ENCODE peak calls at places on chromosomes 3 and 15, in ten cellular contexts. Q is astrocyte, B is A549, I is uterus, Z is kidney, A is fibroblast of lung, H is breast epithelium, W is BE2C, J is iPS DF 6.9, X is right atrium auricular region. M is an unnamed sample. For H3K4me1, the result is how much of the 10 kb centered on the place peaks cover.

GRCh38 chr15:80873568-80873967 is 94.4 kb downstream of the CEMIP start:
- DNase-seq in X (no peak), I (no peak), Z (no peak), Q (no peak), A (no peak), W (no peak), H (no peak), J (no peak), B (no peak), M (no peak)

GRCh38 chr15:31489801-31490646 is 163.4 kb downstream of the KLF13 start:
- DNase-seq in B (peak), J (no peak), W (peak), A (peak), I (no peak), H (no peak), Q (peak), Z (peak), X (peak), M (no peak)

GRCh38 chr3:138082992-138083386 is 32.4 kb downstream of the DZIP1L start:
- DNase-seq in I (no peak), X (no peak), A (no peak), Z (no peak), Q (peak), W (no peak), H (no peak), B (no peak), J (no peak), M (no peak)

GRCh38 chr3:79367803-79368202 is 400.0 kb downstream of the ROBO1 start:
- DNase-seq in Z (no peak), A (no peak), X (no peak), W (no peak), I (no peak), J (no peak), B (no peak), H (no peak), Q (no peak), M (no peak)

GRCh38 chr3:56800373-56801150 is 1.2 kb downstream of the ARHGEF3 start:
- DNase-seq in X (no peak), Q (peak), A (no peak), B (no peak), J (no peak), W (no peak), H (no peak), Z (peak), I (no peak), M (no peak)

GRCh38 chr3:161454615-161455014 is 42.0 kb upstream of the OTOL1 start:
- DNase-seq in Q (no peak), J (no peak), H (no peak), Z (no peak), B (no peak), W (no peak), I (no peak), X (no peak), A (no peak), M (no peak)

GRCh38 chr3:73148653-73149052 is 87.2 kb downstream of the EBLN2 start:
- DNase-seq in Q (no peak), X (no peak), A (no peak), B (peak), W (no peak), Z (no peak), J (no peak), I (no peak), H (no peak), M (no peak)

GRCh38 chr3:46110701-46111493 is 83.6 kb upstream of the XCR1 start:
- DNase-seq in I (no peak), J (no peak), B (peak), Z (no peak), X (peak), A (peak), W (peak), H (peak), Q (peak), M (no peak)

GRCh38 chr3:108234387-108234957 is 12.2 kb upstream of the IFT57 start:
- DNase-seq in J (no peak), B (no peak), W (peak), Z (no peak), X (no peak), A (no peak), H (no peak), Q (no peak), I (no peak), M (no peak)

GRCh38 chr15:69983696-69984265 is 113.9 kb downstream of the TLE3 start:
- DNase-seq in X (no peak), Z (no peak), H (no peak), W (no peak), Q (peak), I (no peak), J (no peak), A (no peak), B (peak), M (no peak)

GRCh38 chr3:111926266-111926676 is 52.6 kb upstream of the ABHD10 start:
- DNase-seq in H (no peak), X (no peak), W (no peak), A (no peak), Z (no peak), J (no peak), I (no peak), Q (no peak), B (no peak), M (no peak)

GRCh38 chr3:67946446-67946845 is 292.0 kb upstream of the SUCLG2 start:
- DNase-seq in J (no peak), X (no peak), A (no peak), H (no peak), Z (no peak), B (no peak), I (no peak), W (no peak), Q (peak), M (no peak)

GRCh38 chr3:78201066-78201465 is 1161.2 kb downstream of the ROBO2 start:
- DNase-seq in W (no peak), A (peak), Q (no peak), X (no peak), J (no peak), I (no peak), B (no peak), Z (no peak), H (no peak), M (no peak)

GRCh38 chr3:49416867-49417266 is 4.6 kb downstream of the TCTA start:
- DNase-seq in Q (no peak), B (no peak), A (no peak), H (no peak), I (no peak), J (no peak), Z (no peak), X (no peak), W (no peak), M (no peak)

GRCh38 chr3:49414753-49415152 is 2.5 kb downstream of the TCTA start:
- DNase-seq in Q (no peak), A (no peak), I (no peak), Z (no peak), H (no peak), X (no peak), B (no peak), J (no peak), W (no peak), M (no peak)

GRCh38 chr3:49413338-49413734 is 1.1 kb downstream of the TCTA start:
- DNase-seq in W (no peak), H (no peak), B (no peak), J (no peak), Q (no peak), X (no peak), A (no peak), Z (no peak), I (no peak), M (no peak)

GRCh38 chr3:49417516-49418120 is 4.7 kb downstream of the AMT start:
- DNase-seq in H (no peak), Q (no peak), A (no peak), B (no peak), Z (no peak), W (no peak), X (no peak), J (no peak), I (no peak), M (no peak)

GRCh38 chr3:49415931-49416601 is 3.8 kb downstream of the TCTA start:
- DNase-seq in X (no peak), Z (peak), A (no peak), B (no peak), W (no peak), H (no peak), J (no peak), Q (no peak), I (no peak), M (no peak)
- H3K4me1 ChIP-seq in X (under half), Z (under half), A (under half), B (under half), W (under half), H (under half), J (under half), Q (under half), I (under half), M (under half)

GRCh38 chr15:60364306-60364924 is 33.4 kb downstream of the ANXA2 start:
- DNase-seq in J (no peak), X (no peak), I (no peak), B (peak), H (no peak), W (no peak), Z (no peak), A (no peak), Q (no peak), M (no peak)

GRCh38 chr15:60363903-60364302 is 33.9 kb downstream of the ANXA2 start:
- DNase-seq in I (no peak), J (no peak), X (no peak), B (no peak), Q (no peak), H (no peak), Z (no peak), A (no peak), W (no peak), M (no peak)

GRCh38 chr15:60358935-60359672 is 38.7 kb downstream of the ANXA2 start:
- DNase-seq in I (no peak), B (peak), J (no peak), Q (peak), A (peak), Z (no peak), X (no peak), W (peak), H (no peak), M (no peak)

GRCh38 chr15:60362318-60363023 is 35.3 kb downstream of the ANXA2 start:
- DNase-seq in I (no peak), Z (no peak), Q (peak), X (no peak), J (no peak), W (no peak), B (peak), H (no peak), A (peak), M (no peak)

DNA sequence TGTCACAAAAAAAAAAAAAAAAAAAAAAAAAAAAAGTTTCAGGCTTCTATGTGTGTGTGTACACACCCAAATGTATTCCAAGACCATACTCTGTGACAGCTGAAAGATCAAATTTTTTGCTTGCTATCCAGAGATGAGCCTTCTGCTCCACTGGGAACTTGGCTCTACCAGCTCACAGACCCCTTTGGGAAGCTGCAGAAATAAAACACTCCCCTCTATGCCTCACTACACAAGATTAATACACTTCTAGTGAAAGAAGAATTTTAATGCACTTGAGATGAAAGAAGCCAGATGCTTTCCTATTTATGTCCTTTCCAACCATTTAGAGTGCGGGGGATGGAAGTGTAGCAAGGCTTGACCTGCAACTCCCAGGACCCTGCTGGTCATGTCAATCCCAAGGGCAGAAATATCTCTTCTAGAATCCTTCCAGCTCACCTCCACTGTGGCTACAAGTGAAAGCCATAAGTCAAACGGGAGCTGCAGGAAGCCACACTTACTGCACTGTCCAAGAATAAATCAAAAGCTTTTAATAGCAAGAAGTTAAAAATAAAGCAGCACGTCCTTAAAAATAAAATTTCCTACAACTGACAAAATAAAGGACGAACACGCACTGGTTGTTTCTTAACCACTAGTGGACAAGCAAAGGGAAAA is 34.6 kb downstream of the ANXA2 start:
- DNase-seq in Z (no peak), W (peak), J (no peak), Q (no peak), I (peak), H (no peak), A (no peak), X (no peak), B (peak), M (no peak)
- H3K4me1 ChIP-seq in Z (under half), W (under half), J (under half), Q (half or more), I (under half), H (under half), A (under half), X (under half), B (half or more), M (half or more)

DNA sequence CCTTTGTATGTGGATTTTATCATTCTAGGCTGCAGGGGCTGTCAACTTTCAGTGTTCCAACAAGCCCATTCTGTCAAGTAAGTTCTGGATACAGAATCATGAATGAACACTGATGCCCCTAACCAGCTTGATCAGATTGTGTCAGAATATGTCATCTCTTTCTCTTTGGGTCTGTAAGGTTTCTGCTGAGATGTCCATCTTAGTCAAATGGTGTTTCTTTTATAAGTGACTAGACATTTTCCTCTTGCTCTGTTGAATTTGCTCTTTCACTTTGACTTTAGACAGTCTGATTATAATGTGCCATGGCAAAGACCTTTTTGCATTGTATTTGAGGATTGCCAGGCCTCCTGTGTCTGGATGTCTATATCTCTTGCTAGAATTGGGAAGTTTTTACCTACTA is 660.9 kb upstream of the CBLB start:
- DNase-seq in Q (no peak), J (no peak), B (no peak), A (no peak), I (no peak), W (no peak), H (no peak), X (no peak), Z (no peak), M (no peak)
- H3K4me1 ChIP-seq in Q (under half), J (under half), B (under half), A (under half), I (under half), W (under half), H (under half), X (under half), Z (under half), M (under half)

DNA sequence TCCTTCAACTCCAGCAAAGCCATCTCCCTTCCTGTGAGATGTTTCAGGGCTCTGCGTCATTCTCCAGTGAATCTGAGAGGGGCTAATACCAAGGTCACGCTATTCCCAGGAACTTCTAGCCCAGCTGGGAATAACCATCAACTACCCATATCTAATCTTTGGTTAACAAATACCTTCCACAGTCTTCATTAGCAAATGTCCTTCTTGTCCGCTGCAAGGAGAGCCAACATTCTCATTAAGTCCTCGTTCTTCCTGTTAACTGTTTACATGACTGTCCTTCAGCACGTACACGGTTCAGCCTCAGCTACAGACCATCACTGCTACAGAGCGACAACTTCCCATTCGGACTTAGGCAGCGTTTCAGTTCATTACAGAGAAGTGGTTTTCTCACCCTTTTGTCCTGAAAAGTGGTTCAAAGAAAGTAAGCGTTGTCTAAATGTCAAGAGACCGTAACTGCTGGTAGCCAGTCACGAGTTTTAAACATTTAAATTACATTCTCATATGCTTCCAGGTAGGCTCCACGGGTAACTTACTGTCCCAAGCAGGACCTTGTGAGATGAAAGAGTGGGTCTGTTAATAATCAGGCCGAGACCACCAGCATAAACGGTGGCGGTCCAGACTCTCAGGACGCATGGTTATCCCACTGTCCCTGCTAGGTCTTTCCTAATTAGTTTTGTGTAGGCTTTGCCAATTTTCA is 63.9 kb downstream of the CHSY1 start:
- DNase-seq in B (no peak), J (no peak), A (peak), I (no peak), H (no peak), W (no peak), Q (peak), X (no peak), Z (no peak), M (no peak)
- H3K4me1 ChIP-seq in B (under half), J (under half), A (under half), I (under half), H (under half), W (under half), Q (under half), X (half or more), Z (under half), M (under half)

M was measured in esophagus squamous epithelium.